ENCODE peak calls at places on chromosome 15, in five cellular contexts. One of them, this sample, is unnamed. For H3K27me3, the result is how much of the 10 kb centered on the place peaks cover.

GRCh38 chr15:31280037-31280830 is 46.4 kb upstream of the KLF13 start:
- DNase-seq in HAP-1: no peak
- DNase-seq in RWPE2: peak
- DNase-seq in ovary: peak
- DNase-seq in endodermal cell: peak
- DNase-seq in this sample: no peak

GRCh38 chr15:39108021-39108420 is 472.9 kb upstream of the THBS1 start:
- DNase-seq in RWPE2: no peak
- DNase-seq in ovary: no peak
- DNase-seq in endodermal cell: no peak
- DNase-seq in HAP-1: no peak
- DNase-seq in this sample: no peak

GRCh38 chr15:80151148-80151547 is 1.7 kb upstream of the FAH start:
- DNase-seq in ovary: no peak
- DNase-seq in HAP-1: no peak
- DNase-seq in endodermal cell: no peak
- DNase-seq in RWPE2: no peak
- DNase-seq in this sample: peak

GRCh38 chr15:68371160-68371559 is 60.8 kb downstream of the ITGA11 start:
- DNase-seq in RWPE2: peak
- DNase-seq in endodermal cell: no peak
- DNase-seq in HAP-1: no peak
- DNase-seq in ovary: peak
- DNase-seq in this sample: no peak

GRCh38 chr15:91592586-91592985 is 260.9 kb upstream of the SLCO3A1 start:
- DNase-seq in RWPE2: no peak
- DNase-seq in ovary: no peak
- DNase-seq in HAP-1: no peak
- DNase-seq in endodermal cell: no peak
- DNase-seq in this sample: no peak

GRCh38 chr15:82647835-82648256 is 683 bp upstream of the CPEB1 start:
- DNase-seq in HAP-1: peak
- DNase-seq in endodermal cell: peak
- DNase-seq in ovary: no peak
- DNase-seq in RWPE2: no peak
- DNase-seq in this sample: peak

GRCh38 chr15:63983071-63983711 is 63.1 kb downstream of the DAPK2 start:
- DNase-seq in RWPE2: no peak
- DNase-seq in HAP-1: no peak
- DNase-seq in endodermal cell: peak
- DNase-seq in ovary: no peak
- DNase-seq in this sample: no peak

GRCh38 chr15:94526071-94526689 is 294.8 kb downstream of the MCTP2 start:
- DNase-seq in ovary: no peak
- DNase-seq in HAP-1: no peak
- DNase-seq in endodermal cell: peak
- DNase-seq in RWPE2: no peak
- DNase-seq in this sample: no peak

GRCh38 chr15:67506775-67507747 is 13.9 kb upstream of the C15orf61 start:
- DNase-seq in endodermal cell: no peak
- DNase-seq in RWPE2: no peak
- DNase-seq in HAP-1: no peak
- DNase-seq in ovary: no peak
- DNase-seq in this sample: no peak

GRCh38 chr15:68598171-68599152 is 19.7 kb downstream of the CORO2B start:
- DNase-seq in RWPE2: peak
- DNase-seq in endodermal cell: no peak
- DNase-seq in HAP-1: no peak
- DNase-seq in ovary: peak
- DNase-seq in this sample: peak

GRCh38 chr15:39171944-39172368 is 408.9 kb upstream of the THBS1 start:
- DNase-seq in endodermal cell: peak
- DNase-seq in RWPE2: peak
- DNase-seq in HAP-1: peak
- DNase-seq in ovary: peak
- DNase-seq in this sample: no peak

GRCh38 chr15:31305375-31305774 is 21.3 kb upstream of the KLF13 start:
- DNase-seq in HAP-1: no peak
- DNase-seq in RWPE2: no peak
- DNase-seq in ovary: no peak
- DNase-seq in endodermal cell: no peak
- DNase-seq in this sample: no peak

GRCh38 chr15:80777137-80777536 is 2.0 kb upstream of the CEMIP start:
- DNase-seq in RWPE2: peak
- DNase-seq in ovary: no peak
- DNase-seq in endodermal cell: no peak
- DNase-seq in HAP-1: peak
- DNase-seq in this sample: peak

GRCh38 chr15:70101459-70102113 is 3.9 kb upstream of the TLE3 start:
- DNase-seq in HAP-1: peak
- DNase-seq in endodermal cell: peak
- DNase-seq in RWPE2: no peak
- DNase-seq in ovary: peak
- DNase-seq in this sample: peak

GRCh38 chr15:53196235-53196634 is 406.1 kb upstream of the ONECUT1 start:
- DNase-seq in RWPE2: no peak
- DNase-seq in endodermal cell: no peak
- DNase-seq in ovary: no peak
- DNase-seq in HAP-1: no peak
- DNase-seq in this sample: no peak

GRCh38 chr15:31085359-31085758 is 16.2 kb downstream of the TRPM1 start:
- DNase-seq in endodermal cell: no peak
- DNase-seq in HAP-1: no peak
- DNase-seq in RWPE2: no peak
- DNase-seq in ovary: no peak
- DNase-seq in this sample: no peak

GRCh38 chr15:34754171-34754580 is 622 bp downstream of the GJD2 start:
- DNase-seq in RWPE2: no peak
- DNase-seq in endodermal cell: peak
- DNase-seq in ovary: no peak
- DNase-seq in HAP-1: no peak
- DNase-seq in this sample: peak

GRCh38 chr15:34754674-34755418 is at the start of gene GJD2:
- DNase-seq in ovary: no peak
- DNase-seq in RWPE2: no peak
- DNase-seq in HAP-1: no peak
- DNase-seq in endodermal cell: peak
- DNase-seq in this sample: peak

GRCh38 chr15:34757262-34757661 is 2.5 kb upstream of the GJD2 start:
- DNase-seq in endodermal cell: no peak
- DNase-seq in RWPE2: no peak
- DNase-seq in ovary: no peak
- DNase-seq in HAP-1: no peak
- DNase-seq in this sample: no peak

GRCh38 chr15:34755419-34755773 is 598 bp upstream of the GJD2 start:
- DNase-seq in ovary: no peak
- DNase-seq in HAP-1: no peak
- DNase-seq in endodermal cell: no peak
- DNase-seq in RWPE2: no peak
- DNase-seq in this sample: no peak

GRCh38 chr15:34753236-34753894 is 1.4 kb downstream of the GJD2 start:
- DNase-seq in RWPE2: no peak
- DNase-seq in ovary: no peak
- DNase-seq in HAP-1: peak
- DNase-seq in endodermal cell: peak
- DNase-seq in this sample: peak
- H3K27me3 ChIP-seq in RWPE2: half or more
- H3K27me3 ChIP-seq in ovary: under half
- H3K27me3 ChIP-seq in HAP-1: under half
- H3K27me3 ChIP-seq in endodermal cell: half or more
- H3K27me3 ChIP-seq in this sample: under half

GRCh38 chr15:98554272-98555172 is 93.8 kb upstream of the IGF1R start:
- DNase-seq in RWPE2: no peak
- DNase-seq in endodermal cell: peak
- DNase-seq in HAP-1: no peak
- DNase-seq in ovary: no peak
- DNase-seq in this sample: no peak
- H3K27me3 ChIP-seq in RWPE2: under half
- H3K27me3 ChIP-seq in endodermal cell: under half
- H3K27me3 ChIP-seq in HAP-1: under half
- H3K27me3 ChIP-seq in ovary: under half
- H3K27me3 ChIP-seq in this sample: under half

DNA sequence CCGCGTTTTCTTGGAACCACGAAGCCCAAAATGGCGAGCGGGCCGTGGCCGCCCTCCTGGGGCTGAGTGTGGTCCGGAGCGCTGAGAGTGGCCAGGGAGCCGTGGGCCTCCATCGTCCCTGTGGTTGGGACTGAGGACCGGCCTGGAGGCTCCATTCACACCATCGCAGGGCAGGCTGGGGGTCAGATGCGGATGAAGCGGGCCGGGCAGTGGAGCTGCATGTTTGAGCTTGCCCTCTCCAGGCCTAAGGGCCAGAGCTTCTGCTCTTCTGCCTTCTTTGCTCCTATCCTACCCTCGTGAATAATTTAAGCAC is 44.8 kb upstream of the POLG start:
- DNase-seq in RWPE2: no peak
- DNase-seq in ovary: no peak
- DNase-seq in endodermal cell: peak
- DNase-seq in HAP-1: no peak
- DNase-seq in this sample: no peak
- H3K27me3 ChIP-seq in RWPE2: under half
- H3K27me3 ChIP-seq in ovary: under half
- H3K27me3 ChIP-seq in endodermal cell: half or more
- H3K27me3 ChIP-seq in HAP-1: under half
- H3K27me3 ChIP-seq in this sample: under half

GRCh38 chr15:34496616-34497015 is 59.0 kb upstream of the GOLGA8A start:
- DNase-seq in HAP-1: no peak
- DNase-seq in RWPE2: no peak
- DNase-seq in ovary: no peak
- DNase-seq in endodermal cell: no peak
- DNase-seq in this sample: no peak
- H3K27me3 ChIP-seq in HAP-1: under half
- H3K27me3 ChIP-seq in RWPE2: half or more
- H3K27me3 ChIP-seq in ovary: under half
- H3K27me3 ChIP-seq in endodermal cell: under half
- H3K27me3 ChIP-seq in this sample: under half

DNA sequence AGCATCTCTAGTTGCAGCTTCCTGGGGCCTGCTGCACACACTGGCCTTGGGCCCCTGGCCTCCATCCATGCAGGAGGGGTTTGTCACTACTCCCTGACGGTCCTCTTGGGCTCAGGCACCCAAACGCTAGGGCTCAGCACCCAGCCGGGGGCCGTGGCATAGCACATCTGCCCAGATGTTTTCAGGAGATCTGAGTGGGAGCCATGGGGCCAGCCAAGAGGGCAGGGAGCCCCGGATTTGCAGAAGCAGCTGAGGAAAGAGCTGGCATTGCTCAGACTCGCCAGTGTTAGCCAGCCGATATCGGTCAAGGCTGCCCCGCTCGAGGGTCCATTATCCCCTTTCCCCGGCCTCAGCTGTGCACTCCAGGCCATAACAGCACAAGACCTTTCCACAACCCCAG is 1.5 kb upstream of the ALDH1A3 start:
- DNase-seq in endodermal cell: no peak
- DNase-seq in HAP-1: no peak
- DNase-seq in RWPE2: no peak
- DNase-seq in ovary: no peak
- DNase-seq in this sample: no peak
- H3K27me3 ChIP-seq in endodermal cell: under half
- H3K27me3 ChIP-seq in HAP-1: under half
- H3K27me3 ChIP-seq in RWPE2: under half
- H3K27me3 ChIP-seq in ovary: under half
- H3K27me3 ChIP-seq in this sample: under half

DNA sequence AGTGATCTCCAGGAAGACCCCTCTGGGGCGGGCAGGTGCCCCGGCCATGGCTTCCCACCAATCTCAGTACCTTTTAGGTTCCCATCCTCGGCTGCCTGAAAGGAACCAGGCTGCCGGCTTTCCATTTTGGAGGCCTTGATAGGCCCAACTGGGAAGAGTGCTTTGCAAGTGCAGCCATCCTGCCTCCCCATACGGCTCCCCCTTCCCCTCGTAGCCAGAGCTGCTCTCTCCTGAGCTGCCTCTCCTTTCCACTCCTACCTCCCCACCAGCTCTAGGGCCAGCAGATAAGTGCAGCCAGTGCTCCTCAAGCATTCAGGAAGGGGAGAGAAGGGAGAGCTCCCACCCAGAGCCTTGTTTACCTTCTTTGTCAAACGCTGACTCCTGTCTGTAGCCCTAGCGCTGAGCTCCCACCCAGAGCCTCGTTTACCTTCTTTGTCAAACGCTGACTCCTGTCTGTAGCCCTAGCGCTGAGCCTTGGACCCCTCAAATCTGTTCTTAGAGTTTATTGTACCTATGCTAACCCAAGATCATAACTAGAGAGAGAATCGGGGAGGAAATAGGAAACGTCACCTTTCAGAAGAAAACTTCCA is 133.0 kb downstream of the LRRK1 start:
- DNase-seq in ovary: no peak
- DNase-seq in RWPE2: no peak
- DNase-seq in endodermal cell: peak
- DNase-seq in HAP-1: no peak
- DNase-seq in this sample: no peak
- H3K27me3 ChIP-seq in ovary: under half
- H3K27me3 ChIP-seq in RWPE2: under half
- H3K27me3 ChIP-seq in endodermal cell: under half
- H3K27me3 ChIP-seq in HAP-1: under half
- H3K27me3 ChIP-seq in this sample: under half